ENCODE peak calls at places on chromosomes 2 and 18, in six cellular contexts. Y, J, D, O, M and T are unnamed samples.

GRCh38 chr2:174945601-174946260 is 59.5 kb downstream of the CHN1 start:
- DNase-seq in Y (no peak), J (no peak), D (no peak), O (no peak), M (no peak), T (no peak)

GRCh38 chr2:127853667-127854066 is 4.3 kb downstream of the POLR2D start:
- DNase-seq in Y (no peak), J (no peak), D (no peak), O (no peak), M (no peak), T (no peak)

GRCh38 chr2:19176977-19177376 is 181.4 kb downstream of the OSR1 start:
- DNase-seq in Y (no peak), J (no peak), D (no peak), O (no peak), M (no peak), T (peak)

GRCh38 chr2:84483320-84483719 is 24.2 kb upstream of the SUCLG1 start:
- DNase-seq in Y (no peak), J (no peak), D (no peak), O (no peak), M (no peak), T (no peak)

GRCh38 chr2:197705143-197705911 is at the start of gene MARS2:
- DNase-seq in Y (peak), J (peak), D (peak), O (peak), M (peak), T (peak)

GRCh38 chr2:120912101-120912985 is 176.7 kb downstream of the GLI2 start:
- DNase-seq in Y (peak), J (no peak), D (no peak), O (no peak), M (no peak), T (no peak)

GRCh38 chr2:20593072-20594034 is 57.5 kb downstream of the HS1BP3 start:
- DNase-seq in Y (peak), J (no peak), D (no peak), O (no peak), M (no peak), T (peak)

GRCh38 chr2:159202568-159203071 is 83.9 kb downstream of the WDSUB1 start:
- DNase-seq in Y (peak), J (no peak), D (no peak), O (no peak), M (no peak), T (no peak)

GRCh38 chr2:120842456-120843439 is 107.1 kb downstream of the GLI2 start:
- DNase-seq in Y (no peak), J (no peak), D (no peak), O (no peak), M (no peak), T (no peak)

GRCh38 chr2:209368924-209369323 is 54.9 kb upstream of the MAP2 start:
- DNase-seq in Y (peak), J (no peak), D (no peak), O (no peak), M (no peak), T (peak)

GRCh38 chr2:51903728-51904127 is 871.8 kb upstream of the NRXN1 start:
- DNase-seq in Y (no peak), J (no peak), D (no peak), O (no peak), M (no peak), T (no peak)

GRCh38 chr2:47483191-47483590 is 80.2 kb downstream of the MSH2 start:
- DNase-seq in Y (no peak), J (no peak), D (no peak), O (no peak), M (peak), T (no peak)

GRCh38 chr2:62305421-62306176 is 109.7 kb downstream of the B3GNT2 start:
- DNase-seq in Y (no peak), J (no peak), D (no peak), O (no peak), M (no peak), T (peak)

GRCh38 chr2:68832161-68832869 is 38.9 kb downstream of the BMP10 start:
- DNase-seq in Y (peak), J (no peak), D (no peak), O (no peak), M (no peak), T (peak)

GRCh38 chr18:48072428-48073204 is 142.2 kb upstream of the SMAD2 start:
- DNase-seq in Y (no peak), J (no peak), D (no peak), O (no peak), M (no peak), T (no peak)

GRCh38 chr2:198660491-198660890 is 797.2 kb downstream of the SATB2 start:
- DNase-seq in Y (no peak), J (no peak), D (no peak), O (no peak), M (no peak), T (no peak)

GRCh38 chr2:147182260-147182659 is 662.6 kb upstream of the ACVR2A start:
- DNase-seq in Y (no peak), J (no peak), D (no peak), O (no peak), M (no peak), T (peak)

GRCh38 chr2:112542974-112543760 is 902 bp downstream of the POLR1B start:
- DNase-seq in Y (peak), J (no peak), D (no peak), O (no peak), M (peak), T (no peak)

GRCh38 chr2:25545899-25546298 is 127.5 kb downstream of the DTNB start:
- DNase-seq in Y (no peak), J (no peak), D (no peak), O (no peak), M (no peak), T (no peak)

GRCh38 chr18:75204262-75204977 is 4.5 kb downstream of the PTGR3 start:
- DNase-seq in Y (no peak), J (no peak), D (no peak), O (no peak), M (no peak), T (no peak)

GRCh38 chr2:215032153-215032552 is 106.3 kb downstream of the ABCA12 start:
- DNase-seq in Y (no peak), J (no peak), D (no peak), O (no peak), M (no peak), T (no peak)

GRCh38 chr2:139427164-139427563 is 647.0 kb upstream of the NXPH2 start:
- DNase-seq in Y (no peak), J (no peak), D (no peak), O (no peak), M (no peak), T (no peak)

GRCh38 chr18:21468514-21469164 is 131.9 kb downstream of the ESCO1 start:
- DNase-seq in Y (no peak), J (no peak), D (no peak), O (no peak), M (no peak), T (no peak)

GRCh38 chr2:230814616-230815015 is 50.1 kb upstream of the ITM2C start:
- DNase-seq in Y (peak), J (no peak), D (no peak), O (no peak), M (no peak), T (no peak)